ENCODE peak calls at places on chromosome 4, in five cellular contexts. N is tibial artery, C is upper lobe of right lung, H is activated B cell treated with CpG ODN at 0.5 μM for 24 hours, J is right lobe of liver. Z is an unnamed sample.

GRCh38 chr4:65791111-65791806 is 121.0 kb upstream of the EPHA5 start:
- DNase-seq in N (no peak), C (no peak), H (no peak), J (no peak), Z (no peak)

GRCh38 chr4:119841361-119841760 is 212.8 kb upstream of the PDE5A start:
- DNase-seq in N (no peak), C (no peak), H (no peak), J (no peak), Z (no peak)

GRCh38 chr4:147994076-147994475 is 262.2 kb downstream of the ARHGAP10 start:
- DNase-seq in N (no peak), C (no peak), H (no peak), J (no peak), Z (no peak)

GRCh38 chr4:26161030-26161824 is 159.6 kb upstream of the RBPJ start:
- DNase-seq in N (no peak), C (no peak), H (no peak), J (no peak), Z (no peak)

GRCh38 chr4:94711635-94712034 is 46.1 kb upstream of the BMPR1B start:
- DNase-seq in N (no peak), C (no peak), H (no peak), J (no peak), Z (no peak)

GRCh38 chr4:80259012-80259411 is 7.5 kb upstream of the FGF5 start:
- DNase-seq in N (no peak), C (no peak), H (no peak), J (no peak), Z (no peak)

GRCh38 chr4:180134116-180134866 is 2108.9 kb upstream of the TENM3 start:
- DNase-seq in N (no peak), C (no peak), H (no peak), J (no peak), Z (no peak)

GRCh38 chr4:8574796-8575370 is 5.3 kb upstream of the GPR78 start:
- DNase-seq in N (no peak), C (peak), H (no peak), J (peak), Z (no peak)

GRCh38 chr4:169485791-169486742 is 126.3 kb downstream of the NEK1 start:
- DNase-seq in N (no peak), C (no peak), H (no peak), J (no peak), Z (peak)

GRCh38 chr4:155787113-155787710 is 28.4 kb downstream of the GUCY1B1 start:
- DNase-seq in N (no peak), C (no peak), H (no peak), J (no peak), Z (no peak)
- TF ChIP-seq CTCF in N (peak), C (peak), H (peak), J (peak), Z (peak)

GRCh38 chr4:139556071-139556734 is at the start of gene SETD7:
- DNase-seq in N (peak), C (peak), H (peak), J (peak), Z (no peak)
- TF ChIP-seq CTCF in N (no peak), C (no peak), H (no peak), J (no peak), Z (no peak)

GRCh38 chr4:38224850-38225249 is 264.7 kb downstream of the PTTG2 start:
- DNase-seq in N (no peak), C (no peak), H (no peak), J (no peak), Z (no peak)

GRCh38 chr4:38226170-38226569 is 266.0 kb downstream of the PTTG2 start:
- DNase-seq in N (no peak), C (no peak), H (no peak), J (no peak), Z (no peak)

GRCh38 chr4:38223801-38224236 is 263.6 kb downstream of the PTTG2 start:
- DNase-seq in N (no peak), C (no peak), H (no peak), J (no peak), Z (no peak)

DNA sequence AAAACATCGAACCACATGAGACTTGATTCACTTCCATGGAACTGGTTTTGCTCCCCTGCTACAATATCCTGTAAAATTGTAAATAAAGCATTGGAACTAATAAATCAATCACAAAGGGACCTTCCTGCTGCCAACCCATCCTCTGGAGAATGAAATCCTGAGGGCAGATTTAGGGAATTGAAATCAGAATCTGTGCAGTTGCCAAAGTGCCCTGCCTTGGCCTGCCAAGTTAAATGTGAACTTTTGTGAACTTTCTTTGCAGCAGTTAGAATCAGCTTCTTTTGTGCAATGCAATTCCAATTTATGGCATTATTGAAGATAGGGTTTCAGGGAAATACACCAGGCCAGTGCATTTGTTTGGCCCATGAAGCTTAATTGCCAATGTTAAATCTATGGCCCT is 263.1 kb downstream of the PTTG2 start:
- DNase-seq in N (peak), C (no peak), H (no peak), J (no peak), Z (no peak)
- TF ChIP-seq CTCF in N (no peak), C (no peak), H (no peak), J (no peak), Z (no peak)

DNA sequence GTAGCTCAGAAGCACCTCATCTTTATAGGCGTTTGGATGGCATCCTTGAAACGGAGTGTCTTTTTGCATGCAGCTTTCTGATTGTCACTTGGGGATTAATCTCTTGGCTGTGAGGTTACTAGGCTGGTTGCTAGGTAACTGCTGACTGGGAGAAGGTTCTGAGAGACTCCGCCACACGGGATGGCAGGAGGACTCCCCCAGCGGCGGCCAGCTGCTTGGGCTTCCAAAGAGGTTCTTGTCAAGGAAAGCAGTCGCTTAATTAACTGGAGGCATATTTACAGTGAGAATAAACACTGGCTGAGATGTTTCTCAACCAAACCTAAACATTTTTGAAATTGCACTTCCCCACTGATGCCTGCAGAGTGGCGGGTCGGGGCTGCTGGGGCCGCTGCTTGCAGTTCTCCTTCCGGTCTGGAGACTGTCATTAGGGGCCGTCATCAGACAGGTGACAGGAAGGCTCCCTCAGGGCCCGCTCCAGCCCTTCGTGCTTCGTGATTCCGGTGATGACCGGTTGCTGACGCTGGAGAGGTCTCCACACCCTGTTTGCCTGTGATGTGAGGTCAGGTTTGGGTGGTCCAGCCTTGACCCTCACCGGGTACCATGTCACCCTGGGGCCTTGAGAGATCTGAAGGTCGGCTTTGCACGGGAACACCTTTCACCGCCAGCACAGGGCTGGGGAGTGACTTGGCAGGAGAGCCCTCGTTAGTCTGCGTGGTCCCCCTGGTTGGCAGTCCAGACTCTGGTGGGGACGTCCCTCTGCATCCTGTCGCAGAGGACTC is 9.1 kb downstream of the NSG1 start:
- DNase-seq in N (no peak), C (no peak), H (no peak), J (no peak), Z (no peak)
- TF ChIP-seq CTCF in N (no peak), C (no peak), H (no peak), J (no peak), Z (peak)

GRCh38 chr4:83603130-83603529 is 67.2 kb downstream of the GPAT3 start:
- DNase-seq in N (no peak), C (no peak), H (no peak), J (no peak), Z (no peak)

GRCh38 chr4:83604315-83604714 is 68.4 kb downstream of the GPAT3 start:
- DNase-seq in N (no peak), C (no peak), H (no peak), J (no peak), Z (no peak)

GRCh38 chr4:83599183-83599582 is 63.3 kb downstream of the GPAT3 start:
- DNase-seq in N (no peak), C (no peak), H (no peak), J (no peak), Z (no peak)
- TF ChIP-seq CTCF in N (no peak), C (no peak), H (no peak), J (no peak), Z (no peak)

DNA sequence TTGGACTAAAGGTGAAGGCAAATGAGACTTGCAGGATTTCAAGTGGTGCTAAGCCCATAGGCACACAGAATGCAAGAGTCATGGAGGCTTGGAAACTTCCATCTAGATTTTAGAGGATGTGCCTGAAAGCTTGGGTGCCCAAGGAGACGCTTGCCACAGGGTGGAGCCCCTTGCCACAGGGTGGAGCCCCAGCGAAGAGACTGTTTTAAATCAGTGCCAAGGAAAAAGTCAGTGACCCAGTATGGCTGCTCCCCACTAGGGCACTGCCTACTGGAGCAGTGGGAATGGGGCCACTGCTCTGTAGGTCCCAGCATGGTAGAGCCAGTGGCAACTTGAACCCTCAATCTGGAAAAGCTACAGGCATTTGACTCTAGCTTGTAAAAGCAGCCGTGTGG is 794.2 kb upstream of the LCORL start:
- DNase-seq in N (no peak), C (no peak), H (no peak), J (no peak), Z (no peak)
- TF ChIP-seq CTCF in N (no peak), C (no peak), H (no peak), J (no peak), Z (no peak)

GRCh38 chr4:114780205-114780604 is 181.6 kb downstream of the UGT8 start:
- DNase-seq in N (no peak), C (no peak), H (no peak), J (no peak), Z (peak)
- TF ChIP-seq CTCF in N (no peak), C (no peak), H (no peak), J (no peak), Z (peak)

Z was measured in progenitor cell of endocrine pancreas.